ENCODE peak calls at places on chromosomes 2 and 18, in six cellular contexts. E is epithelial cell of esophagus, N is endothelial cell, A is astrocyte of the spinal cord, R is upper lobe of right lung, V is natural killer cell. P is an unnamed sample.

GRCh38 chr18:7677001-7677400 is 109.9 kb downstream of the PTPRM start:
- DNase-seq in R (no peak), V (no peak), E (no peak), A (peak), N (no peak), P (no peak)

GRCh38 chr2:63424329-63425078 is 163.8 kb downstream of the WDPCP start:
- DNase-seq in A (peak), E (peak), R (no peak), V (no peak), N (peak), P (peak)

GRCh38 chr18:69082497-69082896 is 284.6 kb downstream of the CCDC102B start:
- DNase-seq in N (no peak), R (no peak), V (no peak), A (no peak), E (no peak), P (no peak)

GRCh38 chr2:12884713-12885282 is 168.1 kb downstream of the TRIB2 start:
- DNase-seq in V (no peak), E (peak), A (peak), R (no peak), N (no peak), P (peak)

GRCh38 chr2:98476192-98476868 is 31.7 kb downstream of the INPP4A start:
- DNase-seq in E (peak), N (no peak), A (no peak), V (no peak), R (no peak), P (no peak)

GRCh38 chr2:241795021-241795999 is 13.7 kb upstream of the NEU4 start:
- DNase-seq in R (no peak), N (no peak), A (no peak), V (no peak), E (no peak), P (no peak)

GRCh38 chr2:101873543-101873942 is 118.2 kb upstream of the IL1R2 start:
- DNase-seq in R (no peak), E (no peak), N (no peak), A (no peak), V (no peak), P (peak)

GRCh38 chr2:227310756-227311110 is 14.3 kb upstream of the MFF start:
- DNase-seq in E (peak), A (no peak), R (no peak), N (no peak), V (no peak), P (no peak)

GRCh38 chr18:52007109-52007508 is 332.9 kb upstream of the DCC start:
- DNase-seq in R (no peak), V (no peak), N (no peak), A (no peak), E (no peak), P (no peak)

GRCh38 chr2:239259603-239260298 is 141.1 kb downstream of the HDAC4 start:
- DNase-seq in A (no peak), V (no peak), E (no peak), R (no peak), N (no peak), P (no peak)

GRCh38 chr2:217054791-217055190 is 194.9 kb upstream of the TNP1 start:
- DNase-seq in A (peak), R (no peak), N (no peak), V (no peak), E (no peak), P (no peak)

GRCh38 chr18:36419913-36420531 is 122.5 kb downstream of the FHOD3 start:
- DNase-seq in N (no peak), A (no peak), R (no peak), E (peak), V (no peak), P (peak)

GRCh38 chr2:166060191-166060590 is 67.6 kb downstream of the SCN1A start:
- DNase-seq in E (peak), V (no peak), N (no peak), A (no peak), R (no peak), P (no peak)

GRCh38 chr2:166106431-166107015 is 21.3 kb downstream of the SCN1A start:
- DNase-seq in A (peak), E (no peak), R (no peak), V (no peak), N (peak), P (no peak)

GRCh38 chr2:171523339-171523931 is 1.2 kb downstream of the CYBRD1 start:
- DNase-seq in E (peak), A (peak), V (peak), N (peak), R (peak), P (peak)

GRCh38 chr2:112923967-112924338 is 13.0 kb downstream of the IL37 start:
- DNase-seq in R (no peak), E (no peak), A (no peak), N (no peak), V (no peak), P (no peak)

GRCh38 chr2:237723613-237724012 is 75.0 kb upstream of the RBM44 start:
- DNase-seq in E (peak), R (no peak), N (no peak), A (no peak), V (no peak), P (no peak)
- TF ChIP-seq CTCF in E (no peak), R (no peak), N (no peak), A (no peak), V (no peak), P (no peak)

GRCh38 chr2:144343135-144343534 is 176.8 kb downstream of the ZEB2 start:
- DNase-seq in N (no peak), E (no peak), A (no peak), R (no peak), V (no peak), P (no peak)
- TF ChIP-seq CTCF in N (no peak), E (no peak), A (no peak), R (no peak), V (no peak), P (no peak)

DNA sequence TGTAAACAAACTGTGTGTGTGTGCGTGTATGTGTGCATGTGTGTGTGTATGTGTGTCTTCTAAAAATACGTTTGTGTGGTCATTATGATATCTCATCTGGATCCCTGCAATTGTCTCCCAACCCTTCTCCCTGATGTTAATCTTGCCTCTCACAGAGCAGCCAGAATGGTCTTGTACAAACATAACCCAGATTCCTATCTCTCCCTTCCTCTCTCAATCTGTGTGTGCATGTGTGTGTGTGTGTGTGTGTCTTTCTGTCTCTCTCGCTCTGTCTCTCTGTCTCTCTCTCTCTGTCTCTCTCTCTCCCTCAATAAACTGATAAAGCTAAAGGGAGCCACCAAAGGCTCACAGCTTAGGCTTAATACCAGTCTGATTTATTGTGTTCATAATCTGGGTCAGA is 210.8 kb downstream of the PAX3 start:
- DNase-seq in R (no peak), A (no peak), E (no peak), N (no peak), V (no peak), P (no peak)
- TF ChIP-seq CTCF in R (no peak), A (no peak), E (no peak), N (no peak), V (no peak), P (no peak)

DNA sequence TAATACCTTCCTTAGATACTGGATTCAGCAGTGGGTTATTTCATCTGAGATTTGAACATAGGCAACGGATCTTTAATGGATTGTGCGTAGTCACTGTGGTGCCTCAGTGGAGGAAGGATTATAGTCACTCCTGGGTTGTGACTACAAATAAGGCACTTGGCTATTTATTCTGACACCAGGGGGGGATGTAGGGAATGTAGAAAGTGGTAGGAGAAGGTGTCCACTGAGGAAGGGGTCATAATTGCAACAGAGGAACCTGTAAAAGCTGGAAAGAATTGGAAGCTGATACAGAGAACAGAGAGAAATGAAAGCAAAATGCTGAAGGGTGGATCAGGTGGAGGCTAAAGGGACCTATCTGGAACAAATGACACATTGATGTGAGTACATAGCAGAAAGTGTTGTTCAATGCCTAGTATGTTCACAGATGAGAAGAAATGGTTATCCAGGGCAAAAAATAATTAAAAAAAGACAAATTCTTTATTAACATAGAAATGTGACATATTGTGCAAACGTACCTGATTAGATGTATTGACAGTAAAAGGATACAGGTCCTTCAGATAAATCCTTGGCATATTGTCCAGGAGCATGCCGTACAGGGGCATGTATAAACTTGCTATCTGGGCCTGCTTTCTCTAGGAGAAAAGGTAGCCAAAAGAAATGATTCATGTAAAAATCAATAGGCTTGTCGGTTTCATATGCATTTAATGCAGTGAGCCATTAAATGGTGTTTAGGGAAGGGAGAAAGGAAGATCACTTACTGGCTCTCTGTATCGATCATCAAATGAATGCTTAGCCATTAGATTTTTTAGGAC is 91.2 kb upstream of the CCDC195 start:
- DNase-seq in V (no peak), N (no peak), E (peak), R (no peak), A (no peak), P (no peak)
- TF ChIP-seq CTCF in V (no peak), N (no peak), E (peak), R (no peak), A (peak), P (no peak)

GRCh38 chr2:33240178-33240577 is 236.3 kb upstream of the RASGRP3 start:
- DNase-seq in A (peak), V (no peak), R (no peak), E (peak), N (no peak), P (peak)
- TF ChIP-seq CTCF in A (no peak), V (no peak), R (no peak), E (no peak), N (no peak), P (no peak)

GRCh38 chr2:151071382-151071781 is 190.3 kb downstream of the RBM43 start:
- DNase-seq in V (no peak), A (peak), N (peak), E (peak), R (no peak), P (peak)
- TF ChIP-seq CTCF in V (no peak), A (peak), N (no peak), E (peak), R (no peak), P (peak)